ENCODE peak calls at places on chromosomes 13 and 19, in six cellular contexts. One of them, this sample, is unnamed.
A peak's percentile ranks its signal among the peaks of the same experiment; 100 is the strongest.

GRCh38 chr13:24254151-24254810 is 55.1 kb upstream of the C1QTNF9 start:
- DNase-seq in cardiac muscle cell: no peak
- DNase-seq in keratinocyte: no peak
- DNase-seq in AG10803: no peak
- DNase-seq in hepatocyte: no peak
- DNase-seq in H7: no peak
- DNase-seq in this sample: no peak

GRCh38 chr13:60348097-60348496 is 48.9 kb upstream of the TDRD3 start:
- DNase-seq in cardiac muscle cell: no peak
- DNase-seq in keratinocyte: no peak
- DNase-seq in AG10803: no peak
- DNase-seq in hepatocyte: no peak
- DNase-seq in H7: no peak
- DNase-seq in this sample: no peak

GRCh38 chr13:35356572-35356971 is 119.9 kb downstream of the MAB21L1 start:
- DNase-seq in cardiac muscle cell: no peak
- DNase-seq in keratinocyte: no peak
- DNase-seq in AG10803: no peak
- DNase-seq in hepatocyte: no peak
- DNase-seq in H7: no peak
- DNase-seq in this sample: no peak

GRCh38 chr19:46221981-46222610 is 7.4 kb upstream of the IGFL1 start:
- DNase-seq in cardiac muscle cell: peak; percentile 68
- DNase-seq in keratinocyte: no peak
- DNase-seq in AG10803: peak; percentile 57
- DNase-seq in hepatocyte: peak; percentile 60
- DNase-seq in H7: peak; percentile 78
- DNase-seq in this sample: no peak

GRCh38 chr13:114067886-114068722 is 64.3 kb downstream of the RASA3 start:
- DNase-seq in cardiac muscle cell: no peak
- DNase-seq in keratinocyte: no peak
- DNase-seq in AG10803: no peak
- DNase-seq in hepatocyte: no peak
- DNase-seq in H7: no peak
- DNase-seq in this sample: no peak

GRCh38 chr19:40320558-40320935 is 27.6 kb downstream of the C19orf47 start:
- DNase-seq in cardiac muscle cell: no peak
- DNase-seq in keratinocyte: no peak
- DNase-seq in AG10803: no peak
- DNase-seq in hepatocyte: no peak
- DNase-seq in H7: no peak
- DNase-seq in this sample: no peak

GRCh38 chr13:110774490-110774889 is 61.0 kb downstream of the ING1 start:
- DNase-seq in cardiac muscle cell: no peak
- DNase-seq in keratinocyte: no peak
- DNase-seq in AG10803: no peak
- DNase-seq in hepatocyte: no peak
- DNase-seq in H7: no peak
- DNase-seq in this sample: no peak

GRCh38 chr13:87736849-87737400 is 65.8 kb downstream of the SLITRK5 start:
- DNase-seq in cardiac muscle cell: no peak
- DNase-seq in keratinocyte: no peak
- DNase-seq in AG10803: no peak
- DNase-seq in hepatocyte: no peak
- DNase-seq in H7: no peak
- DNase-seq in this sample: no peak

GRCh38 chr19:33394006-33394722 is 20.7 kb downstream of the CEBPG start:
- DNase-seq in cardiac muscle cell: no peak
- DNase-seq in keratinocyte: no peak
- DNase-seq in AG10803: peak; percentile 93
- DNase-seq in hepatocyte: no peak
- DNase-seq in H7: peak; percentile 58
- DNase-seq in this sample: peak; percentile 37

GRCh38 chr19:19262190-19263057 is 10.7 kb downstream of the TM6SF2 start:
- DNase-seq in cardiac muscle cell: no peak
- DNase-seq in keratinocyte: no peak
- DNase-seq in AG10803: no peak
- DNase-seq in hepatocyte: no peak
- DNase-seq in H7: peak; percentile 94
- DNase-seq in this sample: no peak

GRCh38 chr13:20258963-20259288 is 26.8 kb upstream of the GJB6 start:
- DNase-seq in cardiac muscle cell: no peak
- DNase-seq in keratinocyte: no peak
- DNase-seq in AG10803: no peak
- DNase-seq in hepatocyte: no peak
- DNase-seq in H7: no peak
- DNase-seq in this sample: no peak

GRCh38 chr13:36528105-36528504 is 95.8 kb downstream of the CCNA1 start:
- DNase-seq in cardiac muscle cell: no peak
- DNase-seq in keratinocyte: no peak
- DNase-seq in AG10803: no peak
- DNase-seq in hepatocyte: no peak
- DNase-seq in H7: no peak
- DNase-seq in this sample: no peak

GRCh38 chr13:34161829-34162544 is 344.0 kb downstream of the RFC3 start:
- DNase-seq in cardiac muscle cell: peak; percentile 6
- DNase-seq in keratinocyte: no peak
- DNase-seq in AG10803: peak; percentile 93
- DNase-seq in hepatocyte: peak; percentile 33
- DNase-seq in H7: no peak
- DNase-seq in this sample: peak; percentile 78

GRCh38 chr13:109761695-109762094 is 24.7 kb downstream of the IRS2 start:
- DNase-seq in cardiac muscle cell: no peak
- DNase-seq in keratinocyte: peak; percentile 41
- DNase-seq in AG10803: no peak
- DNase-seq in hepatocyte: no peak
- DNase-seq in H7: no peak
- DNase-seq in this sample: no peak

GRCh38 chr13:48738261-48738755 is 84.6 kb downstream of the CYSLTR2 start:
- DNase-seq in cardiac muscle cell: no peak
- DNase-seq in keratinocyte: no peak
- DNase-seq in AG10803: no peak
- DNase-seq in hepatocyte: no peak
- DNase-seq in H7: no peak
- DNase-seq in this sample: no peak

GRCh38 chr13:110499621-110500281 is 61.8 kb downstream of the RAB20 start:
- DNase-seq in cardiac muscle cell: no peak
- DNase-seq in keratinocyte: no peak
- DNase-seq in AG10803: peak; percentile 83
- DNase-seq in hepatocyte: no peak
- DNase-seq in H7: no peak
- DNase-seq in this sample: no peak

DNA sequence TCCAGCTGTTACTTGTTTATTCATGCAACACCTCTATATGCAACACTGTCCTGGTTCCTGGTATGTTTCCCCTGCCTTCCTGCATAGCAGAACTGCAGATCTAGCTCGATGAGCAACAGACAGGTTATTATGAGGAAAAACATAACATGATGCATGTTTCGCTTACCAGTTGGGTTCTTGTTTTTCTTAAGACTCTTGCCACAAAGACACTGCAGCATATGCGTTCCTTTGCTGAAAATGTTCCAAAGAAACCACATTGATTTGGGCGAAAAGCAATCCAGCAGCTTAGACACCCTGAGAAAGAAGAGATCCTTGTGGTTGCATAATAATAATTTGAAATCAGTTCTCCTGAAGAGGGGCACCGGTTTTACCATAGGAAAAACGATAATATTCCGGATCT is 543 bp downstream of the FGF14 start:
- DNase-seq in cardiac muscle cell: no peak
- DNase-seq in keratinocyte: no peak
- DNase-seq in AG10803: peak; percentile 3
- DNase-seq in hepatocyte: no peak
- DNase-seq in H7: no peak
- DNase-seq in this sample: no peak
- H3K4me3 ChIP-seq in cardiac muscle cell: no peak overlapping the region
- H3K4me3 ChIP-seq in keratinocyte: no peak overlapping the region
- H3K4me3 ChIP-seq in AG10803: no peak overlapping the region
- H3K4me3 ChIP-seq in hepatocyte: no peak overlapping the region
- H3K4me3 ChIP-seq in H7: peak overlapping the region; percentile 62
- H3K4me3 ChIP-seq in this sample: peak overlapping the region; percentile 66

GRCh38 chr19:38420935-38421334 is 5.1 kb downstream of the RASGRP4 start:
- DNase-seq in cardiac muscle cell: no peak
- DNase-seq in keratinocyte: no peak
- DNase-seq in AG10803: no peak
- DNase-seq in hepatocyte: no peak
- DNase-seq in H7: peak; percentile 32
- DNase-seq in this sample: no peak

GRCh38 chr19:38417146-38417543 is 8.9 kb downstream of the RASGRP4 start:
- DNase-seq in cardiac muscle cell: no peak
- DNase-seq in keratinocyte: no peak
- DNase-seq in AG10803: no peak
- DNase-seq in hepatocyte: no peak
- DNase-seq in H7: peak; percentile 26
- DNase-seq in this sample: no peak

GRCh38 chr19:38421856-38422255 is 4.2 kb downstream of the RASGRP4 start:
- DNase-seq in cardiac muscle cell: no peak
- DNase-seq in keratinocyte: no peak
- DNase-seq in AG10803: no peak
- DNase-seq in hepatocyte: no peak
- DNase-seq in H7: peak; percentile 55
- DNase-seq in this sample: no peak

GRCh38 chr19:38413416-38413815 is 10.5 kb downstream of the FAM98C start:
- DNase-seq in cardiac muscle cell: no peak
- DNase-seq in keratinocyte: no peak
- DNase-seq in AG10803: no peak
- DNase-seq in hepatocyte: no peak
- DNase-seq in H7: no peak
- DNase-seq in this sample: no peak

GRCh38 chr19:38417544-38418506 is 8.2 kb downstream of the RASGRP4 start:
- DNase-seq in cardiac muscle cell: peak; percentile 48
- DNase-seq in keratinocyte: peak; percentile 28
- DNase-seq in AG10803: no peak
- DNase-seq in hepatocyte: peak; percentile 78
- DNase-seq in H7: peak; percentile 96
- DNase-seq in this sample: no peak
- H3K4me3 ChIP-seq in cardiac muscle cell: peak overlapping the region; percentile 31
- H3K4me3 ChIP-seq in keratinocyte: peak overlapping the region; percentile 24
- H3K4me3 ChIP-seq in AG10803: peak overlapping the region; percentile 7
- H3K4me3 ChIP-seq in hepatocyte: no peak overlapping the region
- H3K4me3 ChIP-seq in H7: peak overlapping the region; percentile 54
- H3K4me3 ChIP-seq in this sample: peak overlapping the region; percentile 15

GRCh38 chr19:47610546-47610894 is 1.6 kb downstream of the BICRA start:
- DNase-seq in cardiac muscle cell: no peak
- DNase-seq in keratinocyte: no peak
- DNase-seq in AG10803: no peak
- DNase-seq in hepatocyte: no peak
- DNase-seq in H7: no peak
- DNase-seq in this sample: no peak
- H3K4me3 ChIP-seq in cardiac muscle cell: peak overlapping the region; percentile 91
- H3K4me3 ChIP-seq in keratinocyte: peak overlapping the region; percentile 98
- H3K4me3 ChIP-seq in AG10803: peak overlapping the region; percentile 73
- H3K4me3 ChIP-seq in hepatocyte: peak overlapping the region; percentile 43
- H3K4me3 ChIP-seq in H7: peak overlapping the region; percentile 79
- H3K4me3 ChIP-seq in this sample: peak overlapping the region; percentile 73

GRCh38 chr19:41998246-41999020 is 4.4 kb upstream of the ATP1A3 start:
- DNase-seq in cardiac muscle cell: peak; percentile 83
- DNase-seq in keratinocyte: no peak
- DNase-seq in AG10803: peak; percentile 42
- DNase-seq in hepatocyte: peak; percentile 61
- DNase-seq in H7: peak; percentile 95
- DNase-seq in this sample: no peak
- H3K4me3 ChIP-seq in cardiac muscle cell: no peak overlapping the region
- H3K4me3 ChIP-seq in keratinocyte: no peak overlapping the region
- H3K4me3 ChIP-seq in AG10803: no peak overlapping the region
- H3K4me3 ChIP-seq in hepatocyte: no peak overlapping the region
- H3K4me3 ChIP-seq in H7: peak overlapping the region; percentile 28
- H3K4me3 ChIP-seq in this sample: peak overlapping the region; percentile 19

DNA sequence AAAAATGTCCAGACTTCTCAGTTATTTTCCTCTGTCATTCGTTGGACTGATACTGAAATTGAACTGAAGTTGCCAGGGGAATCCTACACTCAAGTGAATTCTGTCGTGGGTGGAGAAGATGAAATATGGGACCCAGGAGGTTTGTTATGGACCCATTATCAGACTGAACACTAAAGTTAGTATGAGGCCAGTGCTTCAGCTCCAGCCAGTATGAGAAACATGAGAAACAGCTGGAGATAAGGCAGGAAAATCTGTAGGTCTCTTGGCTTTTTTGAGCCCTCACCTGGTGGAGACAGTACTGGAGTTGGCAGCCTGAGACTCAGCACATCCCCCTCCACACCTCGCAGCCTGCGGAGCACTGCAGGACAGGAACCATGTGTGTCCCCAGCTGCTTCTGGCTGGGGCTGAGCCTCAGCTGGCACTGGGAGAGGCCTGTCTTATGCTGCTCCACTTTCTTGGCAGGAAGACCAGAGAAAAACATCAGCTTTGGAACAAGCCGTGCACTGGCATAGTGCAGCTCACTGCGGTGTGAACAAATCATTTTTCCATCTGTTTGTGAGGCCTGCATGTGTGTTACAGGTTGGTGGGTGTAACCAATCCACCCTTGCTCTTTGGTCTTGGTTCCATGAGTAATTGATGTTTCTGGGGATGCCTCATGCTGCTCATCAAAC is 641.0 kb downstream of the FGF9 start:
- DNase-seq in cardiac muscle cell: no peak
- DNase-seq in keratinocyte: no peak
- DNase-seq in AG10803: no peak
- DNase-seq in hepatocyte: no peak
- DNase-seq in H7: no peak
- DNase-seq in this sample: no peak
- H3K4me3 ChIP-seq in cardiac muscle cell: no peak overlapping the region
- H3K4me3 ChIP-seq in keratinocyte: no peak overlapping the region
- H3K4me3 ChIP-seq in AG10803: no peak overlapping the region
- H3K4me3 ChIP-seq in hepatocyte: no peak overlapping the region
- H3K4me3 ChIP-seq in H7: no peak overlapping the region
- H3K4me3 ChIP-seq in this sample: no peak overlapping the region